ENCODE peak calls at places on chromosomes 7 and 10, in four cellular contexts. One of them, this sample, is unnamed.

GRCh38 chr7:24500599-24501451 is 72.4 kb upstream of the PALS2 start:
- DNase-seq in GM12878: no peak
- DNase-seq in K562: no peak
- DNase-seq in HepG2: no peak
- DNase-seq in this sample: no peak

GRCh38 chr7:83271212-83272099 is 108.8 kb upstream of the PCLO start:
- DNase-seq in GM12878: no peak
- DNase-seq in K562: no peak
- DNase-seq in HepG2: peak
- DNase-seq in this sample: peak

GRCh38 chr10:99906470-99906869 is 103.3 kb downstream of the DNMBP start:
- DNase-seq in GM12878: no peak
- DNase-seq in K562: peak
- DNase-seq in HepG2: no peak
- DNase-seq in this sample: no peak

GRCh38 chr10:123529146-123529760 is 136.9 kb upstream of the GPR26 start:
- DNase-seq in GM12878: no peak
- DNase-seq in K562: no peak
- DNase-seq in HepG2: no peak
- DNase-seq in this sample: no peak

GRCh38 chr7:29917583-29917982 is 72.0 kb downstream of the SCRN1 start:
- DNase-seq in GM12878: no peak
- DNase-seq in K562: no peak
- DNase-seq in HepG2: no peak
- DNase-seq in this sample: no peak

GRCh38 chr7:70415179-70415972 is 716.6 kb upstream of the GALNT17 start:
- DNase-seq in GM12878: no peak
- DNase-seq in K562: no peak
- DNase-seq in HepG2: no peak
- DNase-seq in this sample: no peak

GRCh38 chr7:103795112-103795511 is 194.3 kb downstream of the RELN start:
- DNase-seq in GM12878: no peak
- DNase-seq in K562: no peak
- DNase-seq in HepG2: no peak
- DNase-seq in this sample: no peak

GRCh38 chr10:78288716-78289115 is 255.1 kb downstream of the RPS24 start:
- DNase-seq in GM12878: no peak
- DNase-seq in K562: no peak
- DNase-seq in HepG2: no peak
- DNase-seq in this sample: no peak

GRCh38 chr7:108420482-108420908 is 35.7 kb downstream of the NRCAM start:
- DNase-seq in GM12878: no peak
- DNase-seq in K562: no peak
- DNase-seq in HepG2: no peak
- DNase-seq in this sample: no peak

GRCh38 chr7:74002474-74003017 is 25.4 kb upstream of the ELN start:
- DNase-seq in GM12878: no peak
- DNase-seq in K562: no peak
- DNase-seq in HepG2: no peak
- DNase-seq in this sample: no peak

GRCh38 chr10:82934429-82934828 is 1059.4 kb downstream of the NRG3 start:
- DNase-seq in GM12878: no peak
- DNase-seq in K562: no peak
- DNase-seq in HepG2: no peak
- DNase-seq in this sample: no peak

GRCh38 chr7:110522751-110523200 is 568.2 kb upstream of the LRRN3 start:
- DNase-seq in GM12878: no peak
- DNase-seq in K562: no peak
- DNase-seq in HepG2: peak
- DNase-seq in this sample: no peak

GRCh38 chr7:90957883-90958282 is 306.4 kb upstream of the FZD1 start:
- DNase-seq in GM12878: no peak
- DNase-seq in K562: no peak
- DNase-seq in HepG2: no peak
- DNase-seq in this sample: no peak

GRCh38 chr7:7181519-7182155 is 707 bp upstream of the C1GALT1 start:
- DNase-seq in GM12878: peak
- DNase-seq in K562: peak
- DNase-seq in HepG2: peak
- DNase-seq in this sample: peak

GRCh38 chr10:63197304-63198092 is 64.4 kb downstream of the NRBF2 start:
- DNase-seq in GM12878: no peak
- DNase-seq in K562: no peak
- DNase-seq in HepG2: no peak
- DNase-seq in this sample: no peak

GRCh38 chr10:119865699-119866240 is 6.9 kb downstream of the MCMBP start:
- DNase-seq in GM12878: no peak
- DNase-seq in K562: no peak
- DNase-seq in HepG2: no peak
- DNase-seq in this sample: no peak

GRCh38 chr7:158432369-158433270 is 155.0 kb downstream of the PTPRN2 start:
- DNase-seq in GM12878: no peak
- DNase-seq in K562: no peak
- DNase-seq in HepG2: peak
- DNase-seq in this sample: no peak

GRCh38 chr7:139559364-139560105 is 36.0 kb downstream of the CLEC2L start:
- DNase-seq in GM12878: no peak
- DNase-seq in K562: no peak
- DNase-seq in HepG2: no peak
- DNase-seq in this sample: no peak

GRCh38 chr7:158707610-158708009 is 3.0 kb upstream of the NCAPG2 start:
- DNase-seq in GM12878: no peak
- DNase-seq in K562: no peak
- DNase-seq in HepG2: peak
- DNase-seq in this sample: no peak

GRCh38 chr7:138900040-138900828 is 81.0 kb downstream of the KIAA1549 start:
- DNase-seq in GM12878: no peak
- DNase-seq in K562: no peak
- DNase-seq in HepG2: no peak
- DNase-seq in this sample: no peak

GRCh38 chr7:112143567-112143966 is 62.6 kb downstream of the DOCK4 start:
- DNase-seq in GM12878: no peak
- DNase-seq in K562: no peak
- DNase-seq in HepG2: no peak
- DNase-seq in this sample: no peak

GRCh38 chr7:77415822-77416620 is at the start of gene GSAP:
- DNase-seq in GM12878: no peak
- DNase-seq in K562: peak
- DNase-seq in HepG2: no peak
- DNase-seq in this sample: peak

GRCh38 chr10:76397210-76397881 is 965.9 kb downstream of the LRMDA start:
- DNase-seq in GM12878: no peak
- DNase-seq in K562: no peak
- DNase-seq in HepG2: no peak
- DNase-seq in this sample: no peak

GRCh38 chr10:70652761-70653657 is 19.3 kb upstream of the ADAMTS14 start:
- DNase-seq in GM12878: no peak
- DNase-seq in K562: peak
- DNase-seq in HepG2: no peak
- DNase-seq in this sample: no peak

GRCh38 chr7:28745351-28745750 is 212.8 kb downstream of the TRIL start:
- DNase-seq in GM12878: no peak
- DNase-seq in K562: no peak
- DNase-seq in HepG2: no peak
- DNase-seq in this sample: no peak

GRCh38 chr10:109689785-109690184 is 233.5 kb downstream of the XPNPEP1 start:
- DNase-seq in GM12878: no peak
- DNase-seq in K562: no peak
- DNase-seq in HepG2: no peak
- DNase-seq in this sample: no peak

GRCh38 chr10:125333769-125334168 is 173.4 kb upstream of the CTBP2 start:
- DNase-seq in GM12878: no peak
- DNase-seq in K562: no peak
- DNase-seq in HepG2: no peak
- DNase-seq in this sample: no peak

GRCh38 chr7:33061282-33061928 is 1.2 kb downstream of the NT5C3A start:
- DNase-seq in GM12878: no peak
- DNase-seq in K562: no peak
- DNase-seq in HepG2: no peak
- DNase-seq in this sample: no peak

GRCh38 chr7:33062782-33063443 is 337 bp upstream of the NT5C3A start:
- DNase-seq in GM12878: peak
- DNase-seq in K562: peak
- DNase-seq in HepG2: peak
- DNase-seq in this sample: peak

GRCh38 chr7:33059635-33060034 is 2.9 kb downstream of the NT5C3A start:
- DNase-seq in GM12878: no peak
- DNase-seq in K562: no peak
- DNase-seq in HepG2: no peak
- DNase-seq in this sample: no peak

GRCh38 chr7:33065981-33066380 is 3.4 kb upstream of the NT5C3A start:
- DNase-seq in GM12878: no peak
- DNase-seq in K562: no peak
- DNase-seq in HepG2: no peak
- DNase-seq in this sample: no peak

DNA sequence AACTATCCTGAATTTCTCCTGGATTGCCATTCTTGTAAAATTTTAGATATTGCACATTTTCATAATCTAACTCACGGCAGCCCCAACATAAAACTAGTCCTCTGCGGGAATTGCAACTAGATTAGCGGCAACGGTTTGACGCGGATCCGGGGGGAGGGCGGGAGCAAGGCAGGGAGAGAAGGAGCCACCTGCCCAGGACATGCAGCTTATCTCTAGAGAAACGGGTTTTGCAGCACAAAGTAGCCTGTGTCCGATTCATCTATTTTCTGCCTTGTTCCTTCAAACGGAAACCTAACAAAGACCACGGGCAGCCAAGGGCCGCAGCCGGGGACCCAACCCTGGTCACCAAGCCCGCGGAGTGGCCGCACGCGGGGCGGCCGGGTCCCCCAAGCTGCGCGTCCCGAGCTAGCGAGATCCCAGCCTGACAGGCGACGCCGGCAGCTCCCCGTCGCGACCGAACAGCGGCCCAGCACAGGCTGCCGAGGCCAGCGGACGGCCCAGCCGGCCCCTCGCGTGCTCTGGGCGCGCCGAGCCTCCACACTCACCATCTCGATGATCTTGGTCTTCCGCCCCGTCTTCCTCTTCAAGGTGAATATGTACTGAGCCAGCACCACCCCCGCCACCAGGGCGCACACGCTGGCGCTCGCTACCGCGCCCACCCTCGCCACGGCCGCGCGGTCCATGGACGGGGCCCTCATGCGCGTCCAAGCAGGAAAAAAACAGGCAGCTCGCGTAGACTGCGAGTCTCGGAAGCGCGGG is at the start of gene NT5C3A:
- DNase-seq in GM12878: no peak
- DNase-seq in K562: peak
- DNase-seq in HepG2: no peak
- DNase-seq in this sample: peak
- TF ChIP-seq CBFB in GM12878: no peak
- TF ChIP-seq CBFB in K562: peak
- TF ChIP-seq CBFB in HepG2: no peak
- TF ChIP-seq CBFB in this sample: no peak

DNA sequence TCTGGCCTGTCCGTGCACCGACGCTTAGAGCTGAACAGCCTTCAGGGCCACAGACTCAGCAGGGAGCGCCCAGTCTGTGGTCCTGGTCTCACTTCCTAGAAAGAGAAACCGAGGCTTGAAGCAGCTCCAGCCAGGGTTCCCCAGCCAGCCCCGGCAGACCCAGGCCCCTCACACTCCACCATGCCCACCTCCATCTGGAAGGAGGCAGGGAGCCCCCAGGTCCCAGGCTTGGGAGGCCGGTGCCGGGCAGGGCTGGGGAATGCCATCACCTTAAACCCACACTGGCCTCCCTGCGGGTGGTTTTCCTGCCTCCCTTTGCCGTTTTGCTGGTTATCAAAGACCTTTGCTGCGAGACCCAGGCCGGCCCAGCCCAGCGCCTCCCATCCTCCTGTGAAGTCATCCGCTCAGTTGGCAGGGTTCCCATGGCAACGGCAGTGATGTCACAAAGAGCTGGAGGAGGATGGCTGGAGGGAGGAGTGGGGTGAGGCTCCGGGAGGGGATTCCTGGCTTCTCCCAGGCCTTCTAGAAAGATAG is 24.0 kb downstream of the ELFN1 start:
- DNase-seq in GM12878: no peak
- DNase-seq in K562: peak
- DNase-seq in HepG2: no peak
- DNase-seq in this sample: peak
- TF ChIP-seq CBFB in GM12878: no peak
- TF ChIP-seq CBFB in K562: no peak
- TF ChIP-seq CBFB in HepG2: no peak
- TF ChIP-seq CBFB in this sample: no peak

GRCh38 chr10:132243646-132244045 is 56.9 kb downstream of the DPYSL4 start:
- DNase-seq in GM12878: no peak
- DNase-seq in K562: no peak
- DNase-seq in HepG2: no peak
- DNase-seq in this sample: no peak

GRCh38 chr10:132246296-132246695 is 59.5 kb downstream of the DPYSL4 start:
- DNase-seq in GM12878: no peak
- DNase-seq in K562: no peak
- DNase-seq in HepG2: no peak
- DNase-seq in this sample: no peak

GRCh38 chr10:132243141-132243540 is 56.4 kb downstream of the DPYSL4 start:
- DNase-seq in GM12878: no peak
- DNase-seq in K562: no peak
- DNase-seq in HepG2: no peak
- DNase-seq in this sample: no peak

GRCh38 chr10:132242103-132242840 is 55.5 kb downstream of the DPYSL4 start:
- DNase-seq in GM12878: no peak
- DNase-seq in K562: no peak
- DNase-seq in HepG2: no peak
- DNase-seq in this sample: no peak

DNA sequence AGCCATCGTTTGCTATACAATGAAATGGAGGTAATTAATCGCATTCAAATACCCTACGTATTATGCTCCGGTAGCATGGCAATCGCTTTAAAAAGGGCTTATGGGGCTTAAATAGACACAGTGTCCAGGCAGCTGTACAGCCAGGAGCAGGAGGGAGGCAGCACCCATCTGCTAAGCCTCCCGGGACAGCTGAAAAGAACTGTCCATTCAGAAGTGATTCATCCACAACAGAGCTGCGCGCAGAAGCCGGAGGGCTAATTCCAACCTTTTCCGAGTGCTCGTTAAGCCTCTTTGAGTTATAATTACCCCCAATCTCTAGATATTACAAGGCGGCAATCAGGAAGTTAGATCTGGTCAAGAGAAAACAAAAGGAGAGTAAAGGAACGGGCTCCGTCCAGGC is 58.3 kb downstream of the DPYSL4 start:
- DNase-seq in GM12878: no peak
- DNase-seq in K562: no peak
- DNase-seq in HepG2: no peak
- DNase-seq in this sample: no peak
- TF ChIP-seq CBFB in GM12878: no peak
- TF ChIP-seq CBFB in K562: no peak
- TF ChIP-seq CBFB in HepG2: no peak
- TF ChIP-seq CBFB in this sample: no peak

GRCh38 chr10:116306847-116307246 is 17.4 kb upstream of the CCDC172 start:
- DNase-seq in GM12878: no peak
- DNase-seq in K562: no peak
- DNase-seq in HepG2: no peak
- DNase-seq in this sample: no peak
- TF ChIP-seq CBFB in GM12878: no peak
- TF ChIP-seq CBFB in K562: no peak
- TF ChIP-seq CBFB in HepG2: no peak
- TF ChIP-seq CBFB in this sample: no peak

This sample was measured in WTC11.